ENCODE peak calls at places on chromosomes 7 and 10, in eight cellular contexts. I is IMR-90, B is GM23338, N is A549, K is neural progenitor cell, P is H1, T is GM12878, Z is GM23248. E is an unnamed sample.

GRCh38 chr7:6422926-6423632 is 24.7 kb downstream of the DAGLB start:
- DNase-seq in I (no peak), B (no peak), N (no peak), K (no peak), P (no peak), T (no peak), Z (no peak), E (no peak)

GRCh38 chr10:12629767-12630165 is 280.4 kb downstream of the CAMK1D start:
- DNase-seq in I (no peak), B (no peak), N (no peak), K (no peak), P (no peak), T (no peak), Z (no peak), E (no peak)

GRCh38 chr7:66687186-66687585 is 53.3 kb upstream of the RABGEF1 start:
- DNase-seq in I (no peak), B (no peak), N (no peak), K (no peak), P (no peak), T (no peak), Z (no peak), E (no peak)

GRCh38 chr7:50153141-50153540 is 60.1 kb upstream of the ZPBP start:
- DNase-seq in I (no peak), B (no peak), N (no peak), K (no peak), P (no peak), T (no peak), Z (no peak), E (peak; percentile 80)

GRCh38 chr10:35471455-35471854 is 133.7 kb upstream of the GJD4 start:
- DNase-seq in I (no peak), B (no peak), N (no peak), K (no peak), P (no peak), T (no peak), Z (no peak), E (no peak)

GRCh38 chr7:7681191-7681935 is 37.0 kb downstream of the RPA3 start:
- DNase-seq in I (peak; percentile 61), B (peak; percentile 71), N (peak; percentile 18), K (peak; percentile 37), P (no peak), T (peak; percentile 56), Z (peak; percentile 71), E (peak; percentile 75)

GRCh38 chr7:52168085-52168484 is 851.5 kb upstream of the COBL start:
- DNase-seq in I (no peak), B (peak; percentile 76), N (peak; percentile 4), K (peak; percentile 37), P (peak; percentile 73), T (no peak), Z (no peak), E (peak; percentile 1)

GRCh38 chr7:14133752-14134151 is 144.3 kb upstream of the ETV1 start:
- DNase-seq in I (no peak), B (no peak), N (no peak), K (no peak), P (no peak), T (no peak), Z (no peak), E (no peak)

GRCh38 chr10:88385601-88386203 is 197.4 kb downstream of the RNLS start:
- DNase-seq in I (no peak), B (no peak), N (peak; percentile 41), K (no peak), P (no peak), T (peak; percentile 94), Z (no peak), E (peak; percentile 96)

GRCh38 chr10:71597821-71598498 is 121.6 kb downstream of the C10orf105 start:
- DNase-seq in I (no peak), B (no peak), N (no peak), K (no peak), P (no peak), T (no peak), Z (peak; percentile 75), E (peak; percentile 68)

GRCh38 chr7:8442814-8443304 is 9.4 kb downstream of the NXPH1 start:
- DNase-seq in I (no peak), B (peak; percentile 94), N (no peak), K (peak; percentile 95), P (peak; percentile 97), T (no peak), Z (peak; percentile 49), E (no peak)

GRCh38 chr10:133184591-133185244 is 24.7 kb downstream of the KNDC1 start:
- DNase-seq in I (no peak), B (no peak), N (no peak), K (no peak), P (no peak), T (no peak), Z (no peak), E (no peak)

GRCh38 chr10:96700477-96701099 is 19.7 kb downstream of the PIK3AP1 start:
- DNase-seq in I (no peak), B (no peak), N (no peak), K (no peak), P (no peak), T (no peak), Z (no peak), E (peak; percentile 96)

GRCh38 chr7:17456541-17456940 is 158.1 kb downstream of the AHR start:
- DNase-seq in I (peak; percentile 14), B (no peak), N (no peak), K (no peak), P (no peak), T (no peak), Z (peak; percentile 24), E (no peak)

GRCh38 chr10:48518412-48518811 is 86.5 kb downstream of the ARHGAP22 start:
- DNase-seq in I (no peak), B (no peak), N (no peak), K (no peak), P (no peak), T (no peak), Z (no peak), E (no peak)

GRCh38 chr10:119237722-119238436 is 30.5 kb downstream of the GRK5 start:
- DNase-seq in I (peak; percentile 52), B (peak; percentile 53), N (no peak), K (no peak), P (no peak), T (no peak), Z (no peak), E (peak; percentile 8)

GRCh38 chr10:7092603-7093002 is 318.2 kb downstream of the SFMBT2 start:
- DNase-seq in I (no peak), B (no peak), N (no peak), K (no peak), P (no peak), T (no peak), Z (no peak), E (no peak)

DNA sequence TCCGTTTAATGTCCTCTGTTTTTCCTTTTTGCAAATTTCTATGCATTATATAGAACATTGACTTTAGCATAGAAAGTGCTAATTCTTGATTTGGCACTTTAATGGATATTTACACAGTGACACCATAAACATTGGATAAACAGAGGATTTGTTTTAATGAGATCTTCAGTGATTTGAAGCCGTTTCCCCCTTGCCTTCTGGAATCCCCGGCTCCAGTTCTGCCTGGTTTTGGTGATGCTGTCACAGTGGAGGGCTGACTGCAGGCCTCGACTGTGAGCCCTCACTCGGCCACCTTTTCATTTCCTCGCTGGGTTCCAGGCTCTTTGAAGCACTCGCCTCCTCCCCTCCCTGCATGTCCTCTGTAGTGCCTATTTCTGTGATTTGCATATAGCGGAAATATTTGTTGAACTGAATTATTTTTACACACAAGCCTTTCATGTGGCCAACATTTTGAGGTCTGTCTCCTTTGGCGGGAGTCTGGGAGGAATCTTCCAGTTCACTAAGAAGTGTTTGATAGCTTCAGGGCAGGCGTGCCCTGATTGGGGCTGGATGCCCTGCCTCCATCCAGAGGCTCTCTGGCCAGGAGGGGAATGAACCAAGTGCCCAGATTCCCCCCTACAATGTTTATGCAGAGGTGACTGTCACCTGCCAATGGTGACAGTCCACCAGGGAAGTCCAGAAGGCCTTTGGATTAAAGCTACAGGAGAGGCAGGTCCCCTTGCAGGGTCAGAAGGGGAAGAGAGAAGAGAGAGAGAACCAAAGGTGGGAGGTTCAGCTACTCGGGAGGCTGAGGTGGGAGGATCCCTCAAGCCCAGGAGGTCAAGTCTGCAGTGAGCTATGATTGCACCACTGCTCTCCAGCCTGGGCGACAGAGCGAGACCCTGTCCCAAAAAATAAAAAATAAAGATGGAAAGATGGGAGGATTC is 67.5 kb downstream of the CUX1 start:
- DNase-seq in I (no peak), B (no peak), N (no peak), K (no peak), P (no peak), T (peak; percentile 53), Z (no peak), E (peak; percentile 91)
- H3K4me2 ChIP-seq in I (no peak overlapping the region), B (no peak overlapping the region), N (peak overlapping the region; percentile 72), K (no peak overlapping the region), P (no peak overlapping the region), T (peak overlapping the region; percentile 78), Z (no peak overlapping the region), E (peak overlapping the region; percentile 85)

GRCh38 chr7:156969972-156970420 is 20.5 kb downstream of the NOM1 start:
- DNase-seq in I (peak; percentile 9), B (peak; percentile 32), N (no peak), K (no peak), P (no peak), T (no peak), Z (peak; percentile 58), E (peak; percentile 38)
- H3K4me2 ChIP-seq in I (no peak overlapping the region), B (no peak overlapping the region), N (no peak overlapping the region), K (no peak overlapping the region), P (no peak overlapping the region), T (no peak overlapping the region), Z (no peak overlapping the region), E (no peak overlapping the region)

GRCh38 chr10:31656820-31657470 is 271.7 kb downstream of the ARHGAP12 start:
- DNase-seq in I (no peak), B (no peak), N (no peak), K (no peak), P (no peak), T (no peak), Z (no peak), E (no peak)

GRCh38 chr10:31652038-31652437 is 276.6 kb downstream of the ARHGAP12 start:
- DNase-seq in I (no peak), B (no peak), N (no peak), K (no peak), P (no peak), T (no peak), Z (no peak), E (no peak)

GRCh38 chr10:31659665-31660064 is 269.0 kb downstream of the ARHGAP12 start:
- DNase-seq in I (no peak), B (no peak), N (no peak), K (no peak), P (no peak), T (no peak), Z (no peak), E (no peak)

GRCh38 chr10:31660301-31660700 is 268.3 kb downstream of the ARHGAP12 start:
- DNase-seq in I (no peak), B (no peak), N (no peak), K (no peak), P (no peak), T (no peak), Z (no peak), E (no peak)

GRCh38 chr10:31657471-31657844 is 271.2 kb downstream of the ARHGAP12 start:
- DNase-seq in I (no peak), B (no peak), N (no peak), K (no peak), P (no peak), T (no peak), Z (no peak), E (no peak)
- H3K4me2 ChIP-seq in I (no peak overlapping the region), B (no peak overlapping the region), N (no peak overlapping the region), K (no peak overlapping the region), P (no peak overlapping the region), T (no peak overlapping the region), Z (no peak overlapping the region), E (no peak overlapping the region)

DNA sequence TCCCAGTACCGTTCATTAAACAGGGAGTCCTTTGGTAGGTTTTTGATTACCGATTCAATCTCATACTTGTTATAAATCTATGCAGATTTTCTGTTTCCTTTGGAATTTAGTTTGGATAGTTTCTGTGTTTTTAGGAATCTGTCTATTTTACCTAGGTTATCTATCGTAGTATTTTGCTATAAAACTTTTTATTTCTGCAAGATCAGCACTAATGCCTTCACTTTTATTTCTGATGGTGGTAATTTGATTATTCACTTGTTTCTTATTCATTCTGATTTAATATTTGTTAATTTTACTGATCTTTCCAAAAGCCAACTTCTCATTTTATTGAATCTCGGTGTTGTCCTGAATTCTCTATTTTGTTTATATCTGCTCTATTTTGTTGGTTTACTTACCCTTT is 577.7 kb upstream of the NRG3 start:
- DNase-seq in I (no peak), B (no peak), N (no peak), K (no peak), P (no peak), T (no peak), Z (no peak), E (no peak)
- H3K4me2 ChIP-seq in I (no peak overlapping the region), B (no peak overlapping the region), N (peak overlapping the region; percentile 74), K (no peak overlapping the region), P (no peak overlapping the region), T (no peak overlapping the region), Z (no peak overlapping the region), E (no peak overlapping the region)

E was measured in OCI-LY7.